ENCODE peak calls at places on chromosomes 3 and 15, in four cellular contexts. H is midbrain; E is stimulated activated CD8-positive, alpha-beta memory T cell treated with anti-CD3 and anti-CD28 coated beads, Interleukin-12 subunit alpha, Interleukin-12 subunit beta, amount 100 ng/mL, for 1 hour; G is COR-L47. K is an unnamed sample.

GRCh38 chr15:62316413-62317060 is 151.5 kb upstream of the C2CD4B start:
- DNase-seq in H (no peak), E (no peak), G (no peak), K (no peak)

GRCh38 chr15:90087454-90088154 is 14.7 kb downstream of the IDH2 start:
- DNase-seq in H (no peak), E (no peak), G (no peak), K (no peak)

GRCh38 chr15:50227076-50227475 is 38.5 kb downstream of the HDC start:
- DNase-seq in H (no peak), E (no peak), G (no peak), K (no peak)

GRCh38 chr3:41307065-41307464 is 107.8 kb downstream of the CTNNB1 start:
- DNase-seq in H (no peak), E (no peak), G (no peak), K (no peak)

GRCh38 chr15:91561371-91562100 is 292.0 kb upstream of the SLCO3A1 start:
- DNase-seq in H (peak), E (no peak), G (no peak), K (no peak)

GRCh38 chr15:45664451-45664850 is 29.6 kb downstream of the SQOR start:
- DNase-seq in H (no peak), E (no peak), G (no peak), K (no peak)

GRCh38 chr15:98844261-98844660 is 163.3 kb downstream of the PGPEP1L start:
- DNase-seq in H (no peak), E (no peak), G (no peak), K (no peak)

GRCh38 chr3:171277456-171278406 is 182.5 kb downstream of the TNIK start:
- DNase-seq in H (no peak), E (no peak), G (no peak), K (no peak)

GRCh38 chr15:73617310-73617709 is 15.9 kb downstream of the NPTN start:
- DNase-seq in H (no peak), E (no peak), G (no peak), K (no peak)

GRCh38 chr15:95329362-95329761 is 1001.1 kb upstream of the NR2F2 start:
- DNase-seq in H (no peak), E (no peak), G (no peak), K (no peak)

GRCh38 chr3:183494341-183494740 is 61.2 kb downstream of the KLHL6 start:
- DNase-seq in H (no peak), E (no peak), G (peak), K (no peak)

GRCh38 chr15:39515765-39516164 is 65.1 kb upstream of the THBS1 start:
- DNase-seq in H (no peak), E (no peak), G (no peak), K (no peak)

GRCh38 chr3:189269356-189269755 is 97.6 kb downstream of the TPRG1 start:
- DNase-seq in H (no peak), E (no peak), G (no peak), K (no peak)

K was measured in cerebellum.